ENCODE peak calls at places on chromosomes 2 and 18, in nine cellular contexts. V, K, G, L, B, E, C, A and O are unnamed samples. For H3K4me1, the result is how much of the 10 kb centered on the place peaks cover.

GRCh38 chr2:238974510-238975166 is 126.8 kb downstream of the TWIST2 start:
- DNase-seq in G (peak), K (no peak), V (peak), E (no peak), C (peak), L (no peak), B (no peak), A (no peak), O (no peak)

GRCh38 chr18:44700652-44701051 is 20.0 kb downstream of the SETBP1 start:
- DNase-seq in K (peak), V (no peak), C (no peak), B (peak), A (no peak), L (peak), E (no peak), G (peak), O (no peak)

GRCh38 chr2:191169456-191170300 is 18.9 kb upstream of the STAT4 start:
- DNase-seq in L (no peak), G (peak), C (no peak), E (no peak), B (no peak), K (no peak), A (no peak), V (no peak), O (no peak)

GRCh38 chr18:48475635-48476549 is 62.9 kb upstream of the CTIF start:
- DNase-seq in K (no peak), G (peak), E (no peak), V (no peak), C (peak), B (no peak), A (no peak), L (peak), O (peak)

GRCh38 chr18:12304351-12305210 is 3.5 kb upstream of the TUBB6 start:
- DNase-seq in A (no peak), C (no peak), V (no peak), G (no peak), E (peak), K (no peak), L (no peak), B (no peak), O (no peak)

GRCh38 chr2:133293544-133294270 is 274.6 kb downstream of the NCKAP5 start:
- DNase-seq in B (no peak), G (peak), C (no peak), K (no peak), V (no peak), A (no peak), E (no peak), L (no peak), O (no peak)

GRCh38 chr18:13276530-13277520 is 58.3 kb downstream of the LDLRAD4 start:
- DNase-seq in B (no peak), A (no peak), C (no peak), V (no peak), G (no peak), L (no peak), E (no peak), K (no peak), O (no peak)

GRCh38 chr18:7839548-7839947 is 272.4 kb downstream of the PTPRM start:
- DNase-seq in G (no peak), C (no peak), A (no peak), V (no peak), K (no peak), E (no peak), L (no peak), B (no peak), O (no peak)

GRCh38 chr2:200050921-200051620 is 95.7 kb downstream of the MAIP1 start:
- DNase-seq in G (no peak), A (no peak), C (peak), E (no peak), B (no peak), K (no peak), L (no peak), V (peak), O (peak)

GRCh38 chr2:8580316-8581047 is 101.4 kb upstream of the ID2 start:
- DNase-seq in A (no peak), B (no peak), V (no peak), E (no peak), K (peak), G (no peak), C (peak), L (no peak), O (no peak)

GRCh38 chr18:70491734-70492348 is 203.0 kb downstream of the SOCS6 start:
- DNase-seq in V (peak), L (peak), A (no peak), E (no peak), G (peak), C (no peak), K (no peak), B (peak), O (peak)

GRCh38 chr2:215841175-215841816 is 172.1 kb downstream of the MREG start:
- DNase-seq in C (no peak), G (no peak), K (peak), A (no peak), B (no peak), L (peak), E (no peak), V (peak), O (no peak)

GRCh38 chr2:769771-770170 is 92.6 kb upstream of the TMEM18 start:
- DNase-seq in L (no peak), B (no peak), K (no peak), E (no peak), A (no peak), V (no peak), C (no peak), G (no peak), O (no peak)

GRCh38 chr18:36849288-36850011 is 20.5 kb downstream of the KIAA1328 start:
- DNase-seq in E (no peak), V (no peak), K (no peak), C (no peak), G (peak), A (no peak), L (no peak), B (no peak), O (no peak)

GRCh38 chr2:20507166-20507692 is 60.4 kb downstream of the RHOB start:
- DNase-seq in K (peak), B (no peak), E (no peak), C (peak), V (no peak), G (peak), L (no peak), A (no peak), O (no peak)

GRCh38 chr18:26549486-26550435 is 1.4 kb upstream of the KCTD1 start:
- DNase-seq in C (peak), E (peak), A (peak), G (peak), K (peak), B (no peak), L (peak), V (peak), O (peak)

GRCh38 chr2:96602330-96602823 is 35.7 kb downstream of the KANSL3 start:
- DNase-seq in G (no peak), E (no peak), K (no peak), A (no peak), V (peak), B (no peak), C (no peak), L (no peak), O (peak)

GRCh38 chr2:130963849-130964793 is 127.4 kb downstream of the ARHGEF4 start:
- DNase-seq in C (peak), V (no peak), E (no peak), K (no peak), B (no peak), L (no peak), A (no peak), G (peak), O (no peak)

GRCh38 chr2:110688594-110689091 is 10.8 kb upstream of the BUB1 start:
- DNase-seq in E (no peak), C (no peak), B (no peak), G (no peak), A (no peak), K (no peak), V (no peak), L (no peak), O (no peak)

GRCh38 chr2:150983498-150983897 is 278.2 kb downstream of the RBM43 start:
- DNase-seq in L (no peak), V (no peak), K (no peak), B (no peak), C (no peak), E (no peak), A (no peak), G (no peak), O (no peak)

GRCh38 chr2:165002638-165003037 is 47.3 kb upstream of the SLC38A11 start:
- DNase-seq in C (no peak), G (no peak), L (no peak), E (no peak), A (no peak), V (no peak), B (no peak), K (no peak), O (no peak)

GRCh38 chr2:172693037-172693436 is 42.6 kb upstream of the RAPGEF4 start:
- DNase-seq in B (no peak), K (no peak), L (peak), C (peak), V (peak), E (no peak), G (peak), A (no peak), O (no peak)

GRCh38 chr18:11506871-11507270 is 102.5 kb upstream of the SLC35G4 start:
- DNase-seq in K (no peak), L (no peak), B (no peak), C (no peak), A (no peak), E (no peak), V (no peak), G (no peak), O (no peak)

GRCh38 chr18:48292229-48292628 is 117.0 kb downstream of the ZBTB7C start:
- DNase-seq in E (no peak), V (no peak), G (no peak), K (no peak), B (no peak), L (no peak), C (no peak), A (no peak), O (no peak)

GRCh38 chr2:227472265-227473018 is 486 bp downstream of the AGFG1 start:
- DNase-seq in V (peak), B (peak), L (peak), E (peak), K (peak), A (peak), C (peak), G (peak), O (peak)

GRCh38 chr2:66846887-66847286 is 412.0 kb downstream of the MEIS1 start:
- DNase-seq in A (no peak), C (peak), L (no peak), B (no peak), G (no peak), K (no peak), E (no peak), V (no peak), O (peak)

GRCh38 chr2:182824056-182824758 is 42.2 kb downstream of the FRZB start:
- DNase-seq in A (no peak), G (no peak), L (no peak), E (no peak), V (no peak), B (no peak), K (no peak), C (no peak), O (no peak)

DNA sequence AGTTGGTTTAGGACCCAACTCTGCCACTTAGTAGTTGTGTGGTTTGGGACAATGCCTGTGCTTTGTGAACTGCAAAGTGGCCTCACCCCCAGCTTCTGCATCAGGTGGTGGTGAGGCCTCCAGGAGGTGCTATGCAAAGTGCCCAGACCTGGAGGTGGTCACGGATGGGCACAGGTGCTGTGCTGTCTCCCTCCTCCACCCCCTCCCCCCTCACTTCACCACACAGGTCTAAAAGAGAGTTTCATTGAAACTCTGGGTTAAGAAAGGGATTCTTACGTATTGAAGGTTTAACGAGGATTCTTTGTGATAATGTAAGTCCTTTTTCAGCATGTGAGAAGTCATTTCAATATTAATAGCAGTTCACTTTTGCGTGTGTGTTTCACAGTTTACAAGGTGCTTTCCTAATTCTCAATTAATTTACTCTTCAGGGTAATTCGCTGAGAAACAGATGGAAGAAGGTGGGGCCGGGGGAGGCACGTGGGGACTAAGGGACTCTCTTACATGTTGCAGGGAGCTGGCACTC is 369.9 kb downstream of the LPIN1 start:
- DNase-seq in C (no peak), V (no peak), G (no peak), B (no peak), L (no peak), E (no peak), K (peak), A (no peak), O (no peak)
- H3K4me3 ChIP-seq in C (no peak), V (no peak), G (no peak), B (no peak), L (no peak), E (no peak), K (no peak), A (no peak), O (no peak)

DNA sequence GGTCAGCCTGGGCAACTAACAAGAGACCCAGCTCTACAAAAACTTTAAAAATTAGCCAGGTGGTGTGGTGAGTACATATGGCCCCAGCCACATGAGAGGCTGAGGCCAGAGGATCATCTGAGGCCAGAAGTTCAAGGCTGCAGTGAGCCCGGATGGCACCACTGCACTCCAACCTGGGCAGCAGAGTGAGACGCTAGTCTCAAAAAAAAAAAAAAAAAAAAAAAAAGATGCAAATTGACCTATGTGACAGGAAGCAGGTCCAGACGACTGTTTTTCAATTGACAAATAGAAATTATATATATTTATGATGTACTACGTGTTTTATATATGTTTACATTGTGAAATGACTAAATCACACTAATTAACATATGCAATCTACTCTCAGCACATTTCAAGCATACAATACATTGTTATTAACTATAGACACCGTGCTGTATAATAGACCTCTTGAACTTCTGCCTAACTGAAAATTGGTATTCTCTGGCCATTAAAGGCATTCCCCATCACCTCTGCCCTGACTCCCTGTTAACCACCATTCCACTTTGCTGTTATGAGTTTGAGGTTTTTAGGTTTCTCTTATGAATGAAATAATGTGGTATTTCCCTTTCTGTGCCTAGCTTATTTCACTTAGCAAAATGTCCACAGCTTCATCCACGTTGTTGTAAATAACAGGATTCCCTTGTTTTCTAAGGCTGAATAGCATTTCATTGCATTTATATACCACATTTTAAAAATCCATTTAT is 32.4 kb upstream of the MGAT4A start:
- DNase-seq in A (no peak), V (no peak), E (no peak), K (no peak), L (no peak), G (no peak), B (no peak), C (no peak), O (no peak)
- H3K4me1 ChIP-seq in A (under half), V (under half), E (under half), K (half or more), L (under half), G (under half), B (half or more), C (under half), O (under half)

DNA sequence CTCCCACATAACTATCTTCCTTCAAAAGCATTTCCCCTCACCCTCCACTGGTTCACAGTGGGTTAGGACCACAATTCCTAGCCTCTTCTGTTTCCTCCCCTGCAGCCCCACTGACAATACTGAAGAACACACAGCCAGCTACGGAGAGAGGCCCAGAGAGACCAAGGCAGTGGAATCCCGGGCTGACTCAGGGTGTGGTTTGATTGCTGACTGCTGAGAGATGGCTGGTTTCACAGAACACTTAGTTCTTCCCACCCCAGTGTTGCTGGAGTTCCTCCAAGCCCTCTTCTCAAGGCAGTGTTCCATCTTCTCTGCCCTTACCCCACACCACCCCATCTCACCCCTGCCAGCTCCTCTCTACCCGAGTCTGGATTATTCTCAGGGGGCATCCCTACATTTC is 43.3 kb upstream of the ZFP36L2 start:
- DNase-seq in V (peak), E (no peak), L (peak), G (peak), B (no peak), C (peak), A (no peak), K (no peak), O (no peak)
- H3K4me3 ChIP-seq in V (no peak), E (no peak), L (no peak), G (peak), B (no peak), C (no peak), A (no peak), K (no peak), O (no peak)

GRCh38 chr2:234676109-234676858 is 179.4 kb upstream of the ARL4C start:
- DNase-seq in E (no peak), L (no peak), K (no peak), B (no peak), V (no peak), G (no peak), A (no peak), C (no peak), O (no peak)

GRCh38 chr2:234678721-234679120 is 181.8 kb upstream of the ARL4C start:
- DNase-seq in C (no peak), L (no peak), G (peak), K (no peak), B (no peak), E (no peak), V (no peak), A (no peak), O (no peak)

GRCh38 chr2:234679151-234679765 is 182.4 kb upstream of the ARL4C start:
- DNase-seq in L (no peak), V (no peak), E (no peak), G (peak), A (no peak), B (no peak), C (no peak), K (no peak), O (no peak)

GRCh38 chr2:234676859-234677450 is 180.1 kb upstream of the ARL4C start:
- DNase-seq in G (no peak), V (no peak), E (no peak), K (no peak), L (no peak), B (no peak), C (no peak), A (no peak), O (no peak)

DNA sequence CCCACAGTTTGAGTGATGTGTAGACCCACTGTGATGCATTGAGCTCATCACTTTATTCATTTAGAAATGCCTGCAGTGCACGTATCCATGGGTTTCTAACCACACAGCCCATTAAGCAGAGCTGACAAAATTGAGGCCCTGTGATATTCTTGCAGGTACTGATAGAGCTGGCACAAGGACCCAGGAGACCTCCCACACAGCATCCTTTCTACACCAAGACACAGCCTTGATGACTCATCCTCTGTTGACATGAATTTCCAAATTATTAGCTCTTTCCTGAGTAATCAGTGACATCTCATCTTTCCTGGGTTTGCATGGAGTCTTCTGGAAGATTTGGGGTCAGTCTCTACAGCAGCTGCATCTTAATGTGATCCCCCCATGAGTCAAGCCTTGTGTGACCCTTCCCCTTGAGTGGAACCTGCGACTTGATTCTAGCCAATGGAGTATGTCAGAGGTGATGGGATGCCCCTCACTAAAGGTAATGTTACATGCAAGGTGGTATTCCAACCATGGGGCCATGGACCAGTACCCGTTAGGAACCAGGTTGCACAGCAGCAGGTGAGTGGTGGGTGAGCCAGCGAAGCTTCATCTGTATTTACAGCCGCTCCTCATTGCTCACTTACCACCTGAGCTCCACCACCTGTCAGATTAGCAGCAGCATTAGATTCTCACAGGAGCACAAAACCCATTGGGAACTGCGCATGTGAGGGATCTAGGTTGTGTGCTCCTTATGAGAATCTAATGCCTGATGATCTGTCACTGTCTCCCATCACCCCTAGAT is 181.1 kb upstream of the ARL4C start:
- DNase-seq in A (no peak), L (no peak), V (no peak), K (no peak), E (no peak), G (peak), B (no peak), C (no peak), O (no peak)
- H3K4me1 ChIP-seq in A (under half), L (under half), V (under half), K (under half), E (under half), G (half or more), B (under half), C (half or more), O (under half)

DNA sequence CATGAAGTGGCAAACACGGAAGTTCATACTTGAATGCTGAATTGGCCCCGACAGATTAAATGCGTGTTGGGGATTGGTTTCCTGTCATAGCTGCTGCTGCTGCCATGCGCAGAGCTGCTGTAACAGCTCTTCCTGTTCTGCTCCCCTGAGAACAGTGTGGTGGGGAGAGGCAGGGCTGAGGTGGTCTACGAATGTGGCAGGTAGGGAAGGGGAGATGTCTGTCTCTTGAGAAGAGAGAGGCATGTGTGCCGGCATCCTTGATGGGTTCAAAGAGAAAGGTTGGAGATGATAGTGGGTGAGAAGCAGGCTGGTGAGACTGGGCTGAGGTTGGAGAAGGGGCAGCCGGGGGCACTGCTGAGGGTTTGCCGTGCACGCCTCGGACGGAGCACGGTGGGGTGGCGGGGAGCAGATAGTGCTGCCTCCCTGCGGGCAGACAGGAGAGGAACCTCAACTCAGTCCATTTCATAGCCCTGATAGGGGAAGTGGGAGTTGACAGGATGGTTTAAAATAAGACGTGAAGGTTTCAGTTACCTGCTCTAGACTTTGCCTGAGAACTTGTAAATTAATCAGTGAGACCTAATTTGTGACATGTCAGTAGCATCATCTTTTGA is 46.1 kb downstream of the TMEM185B start:
- DNase-seq in G (no peak), V (peak), K (peak), A (peak), C (peak), B (peak), E (peak), L (peak), O (peak)
- H3K4me3 ChIP-seq in G (no peak), V (peak), K (peak), A (no peak), C (peak), B (peak), E (peak), L (peak), O (no peak)

GRCh38 chr2:42106257-42106816 is 58.5 kb downstream of the PKDCC start:
- DNase-seq in V (no peak), E (no peak), G (no peak), K (peak), B (no peak), C (no peak), L (no peak), A (no peak), O (no peak)
- H3K4me1 ChIP-seq in V (under half), E (half or more), G (under half), K (half or more), B (half or more), C (under half), L (under half), A (under half), O (under half)